ENCODE peak calls at places on chromosomes 1 and 21, in four cellular contexts. K is K562, T is WTC11, U is HepG2. Q is an unnamed sample.

GRCh38 chr1:227328405-227329019 is 10.2 kb upstream of the CDC42BPA start:
- DNase-seq in U (peak), K (no peak), T (no peak), Q (no peak)

GRCh38 chr1:51516639-51517158 is 2.4 kb downstream of the EPS15 start:
- DNase-seq in K (no peak), T (no peak), U (no peak), Q (no peak)

GRCh38 chr1:220956861-220957605 is 77.8 kb downstream of the HLX start:
- DNase-seq in U (no peak), K (no peak), T (no peak), Q (no peak)

GRCh38 chr1:212178830-212179370 is 106.3 kb upstream of the PPP2R5A start:
- DNase-seq in K (no peak), U (no peak), T (no peak), Q (no peak)

GRCh38 chr1:247653040-247653439 is 26.5 kb downstream of the OR13G1 start:
- DNase-seq in U (no peak), K (no peak), T (no peak), Q (no peak)

GRCh38 chr1:62964141-62964540 is 180.2 kb downstream of the ATG4C start:
- DNase-seq in U (no peak), T (no peak), K (no peak), Q (no peak)

GRCh38 chr1:22218618-22219250 is 75.8 kb upstream of the WNT4 start:
- DNase-seq in K (no peak), U (no peak), T (peak), Q (no peak)

GRCh38 chr1:164466429-164466828 is 92.6 kb upstream of the PBX1 start:
- DNase-seq in U (no peak), T (no peak), K (no peak), Q (no peak)

GRCh38 chr1:66998972-66999371 is 55.0 kb downstream of the SLC35D1 start:
- DNase-seq in U (no peak), K (no peak), T (no peak), Q (no peak)

GRCh38 chr21:31117046-31117916 is 79.0 kb upstream of the KRTAP19-8 start:
- DNase-seq in U (no peak), K (no peak), T (no peak), Q (no peak)

GRCh38 chr1:162361349-162361748 is 15.3 kb downstream of the SPATA46 start:
- DNase-seq in K (no peak), T (no peak), U (no peak), Q (no peak)

GRCh38 chr1:232114985-232115384 is 488.4 kb downstream of the DISC1 start:
- DNase-seq in U (no peak), T (no peak), K (no peak), Q (no peak)

GRCh38 chr21:26041441-26042180 is 129.0 kb downstream of the APP start:
- DNase-seq in U (no peak), K (no peak), T (no peak), Q (no peak)

GRCh38 chr1:145977486-145978476 is 13.3 kb downstream of the POLR3GL start:
- DNase-seq in K (peak), T (peak), U (peak), Q (peak)

GRCh38 chr1:167100730-167101129 is 6.9 kb downstream of the STYXL2 start:
- DNase-seq in K (no peak), U (no peak), T (no peak), Q (no peak)

DNA sequence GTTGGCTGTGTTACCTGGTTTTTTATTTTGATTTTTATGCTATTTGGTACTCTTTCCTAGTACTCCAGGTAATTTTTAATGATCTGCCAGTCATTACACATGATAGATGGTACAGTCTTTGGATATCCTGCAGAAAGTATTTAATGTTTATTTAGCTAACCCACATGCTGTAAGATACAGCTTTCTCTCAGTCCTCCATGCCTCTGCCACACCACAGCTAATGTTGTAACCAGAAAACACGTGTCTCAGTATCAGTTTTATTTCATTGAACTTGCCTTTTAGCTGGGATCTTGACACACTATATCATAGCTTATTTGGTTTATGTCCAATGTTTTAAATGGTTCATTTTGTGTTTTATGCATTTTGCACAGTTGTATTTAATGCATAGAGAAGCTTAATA is 1648.4 kb downstream of the KCNT2 start:
- DNase-seq in K (no peak), T (no peak), U (no peak), Q (no peak)
- TF ChIP-seq ELF4 in K (no peak), T (no peak), U (no peak), Q (no peak)

DNA sequence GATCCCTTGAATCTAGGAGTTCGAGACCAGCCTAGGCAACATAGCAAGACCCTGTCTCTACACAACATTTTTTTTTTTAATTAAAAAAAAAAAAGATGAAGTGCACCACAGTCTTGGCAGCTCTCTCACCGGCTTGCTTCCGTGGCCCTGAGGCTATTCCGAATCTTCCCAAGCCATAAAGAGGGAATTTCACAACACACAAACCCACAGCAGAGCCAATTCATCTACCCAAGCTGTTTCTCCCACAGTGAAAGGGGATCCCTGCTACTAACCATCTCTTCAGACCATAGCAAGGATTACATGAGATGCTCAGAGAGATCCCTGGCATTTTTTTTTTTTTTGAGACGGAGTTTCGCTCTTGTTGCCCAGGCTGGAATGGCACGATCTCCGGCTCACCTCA is 8.3 kb upstream of the CHD5 start:
- DNase-seq in K (no peak), T (no peak), U (no peak), Q (no peak)
- TF ChIP-seq ELF4 in K (no peak), T (no peak), U (no peak), Q (no peak)

GRCh38 chr1:5914676-5915285 is 77.4 kb downstream of the NPHP4 start:
- DNase-seq in T (no peak), U (no peak), K (no peak), Q (no peak)

GRCh38 chr1:5913876-5914275 is 78.3 kb downstream of the NPHP4 start:
- DNase-seq in T (no peak), K (no peak), U (no peak), Q (no peak)

GRCh38 chr1:5911871-5912271 is 80.4 kb downstream of the NPHP4 start:
- DNase-seq in U (no peak), T (no peak), K (no peak), Q (no peak)

GRCh38 chr1:5911157-5911556 is 81.1 kb downstream of the NPHP4 start:
- DNase-seq in T (no peak), K (no peak), U (no peak), Q (no peak)

DNA sequence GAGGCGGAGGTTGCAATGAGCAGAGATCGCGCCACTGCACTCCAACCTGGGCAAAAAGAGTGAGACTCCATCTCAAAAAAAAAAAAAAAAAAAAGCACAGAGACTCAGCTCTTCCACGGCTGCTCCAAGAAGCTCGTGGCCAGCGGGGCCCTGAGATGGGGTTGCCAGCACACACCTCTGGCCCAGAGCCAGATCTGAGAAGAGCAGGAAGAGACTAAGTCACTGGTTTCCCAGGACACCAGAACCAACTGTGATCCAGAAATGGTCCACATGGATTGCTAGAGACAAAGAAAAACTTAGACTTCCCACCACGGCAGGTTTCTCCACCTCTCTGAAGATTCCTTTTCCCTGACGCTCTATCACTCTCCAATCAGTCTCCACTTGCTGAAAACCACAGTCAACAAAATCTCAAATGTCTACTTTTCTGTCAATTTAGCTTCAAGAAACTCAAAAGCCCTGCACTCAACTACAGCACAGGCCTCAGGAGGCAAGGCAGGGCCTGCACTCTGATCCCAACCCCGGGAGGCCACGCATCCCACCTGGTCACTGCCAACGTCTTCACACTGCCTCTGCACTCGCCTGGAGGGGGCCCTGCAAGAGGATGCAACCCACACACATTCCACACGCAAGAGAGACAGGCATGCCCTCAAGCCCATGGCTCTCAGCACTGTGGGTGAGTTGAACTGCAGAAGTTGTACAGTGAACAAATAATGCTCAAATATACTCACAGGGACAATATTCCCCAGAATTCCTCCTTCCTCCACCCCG is 79.0 kb downstream of the NPHP4 start:
- DNase-seq in T (no peak), K (no peak), U (no peak), Q (no peak)
- TF ChIP-seq ELF4 in T (no peak), K (no peak), U (no peak), Q (no peak)

GRCh38 chr1:93578433-93578830 is 103.2 kb downstream of the BCAR3 start:
- DNase-seq in K (no peak), U (no peak), T (no peak), Q (no peak)

GRCh38 chr1:93576346-93576745 is 105.3 kb downstream of the BCAR3 start:
- DNase-seq in T (no peak), U (no peak), K (no peak), Q (no peak)

GRCh38 chr1:93575586-93576271 is 105.9 kb downstream of the BCAR3 start:
- DNase-seq in U (no peak), T (no peak), K (no peak), Q (no peak)

GRCh38 chr1:93578911-93579825 is 102.5 kb downstream of the BCAR3 start:
- DNase-seq in T (no peak), K (no peak), U (no peak), Q (no peak)

GRCh38 chr1:93577536-93578432 is 103.9 kb downstream of the BCAR3 start:
- DNase-seq in T (no peak), U (no peak), K (no peak), Q (no peak)
- TF ChIP-seq ELF4 in T (no peak), U (no peak), K (no peak), Q (no peak)

GRCh38 chr1:54324750-54325704 is 81.2 kb downstream of the SSBP3 start:
- DNase-seq in U (no peak), T (no peak), K (no peak), Q (no peak)

GRCh38 chr1:54325705-54326461 is 80.3 kb downstream of the SSBP3 start:
- DNase-seq in U (no peak), K (no peak), T (no peak), Q (peak)

GRCh38 chr1:54324031-54324654 is 82.1 kb downstream of the SSBP3 start:
- DNase-seq in T (no peak), U (no peak), K (peak), Q (no peak)

GRCh38 chr1:54326577-54327385 is 79.4 kb downstream of the SSBP3 start:
- DNase-seq in U (no peak), K (no peak), T (no peak), Q (no peak)

GRCh38 chr1:54323324-54323739 is 82.9 kb downstream of the SSBP3 start:
- DNase-seq in U (peak), T (peak), K (no peak), Q (no peak)
- TF ChIP-seq ELF4 in U (no peak), T (no peak), K (no peak), Q (no peak)

Q was measured in HEK293T.